ENCODE peak calls at places on chromosome 1, in six cellular contexts. One of them, this sample, is unnamed.

GRCh38 chr1:203600782-203601513 is 25.7 kb upstream of the ATP2B4 start:
- DNase-seq in heart left ventricle: no peak
- DNase-seq in fibroblast of the aortic adventitia: no peak
- DNase-seq in fibroblast of lung: no peak
- DNase-seq in right atrium auricular region: no peak
- DNase-seq in AG04449: no peak
- DNase-seq in this sample: no peak

GRCh38 chr1:201023517-201023902 is at the start of gene KIF21B:
- DNase-seq in AG04449: no peak
- DNase-seq in fibroblast of the aortic adventitia: peak
- DNase-seq in heart left ventricle: peak
- DNase-seq in right atrium auricular region: peak
- DNase-seq in fibroblast of lung: peak
- DNase-seq in this sample: peak

GRCh38 chr1:86687595-86687994 is 16.8 kb upstream of the SH3GLB1 start:
- DNase-seq in right atrium auricular region: no peak
- DNase-seq in fibroblast of the aortic adventitia: peak
- DNase-seq in AG04449: no peak
- DNase-seq in heart left ventricle: no peak
- DNase-seq in fibroblast of lung: peak
- DNase-seq in this sample: no peak

GRCh38 chr1:192747942-192748341 is 60.9 kb upstream of the RGS2 start:
- DNase-seq in fibroblast of lung: peak
- DNase-seq in heart left ventricle: no peak
- DNase-seq in right atrium auricular region: no peak
- DNase-seq in fibroblast of the aortic adventitia: peak
- DNase-seq in AG04449: no peak
- DNase-seq in this sample: no peak

GRCh38 chr1:28111157-28111556 is 22.7 kb upstream of the EYA3 start:
- DNase-seq in fibroblast of the aortic adventitia: no peak
- DNase-seq in heart left ventricle: no peak
- DNase-seq in AG04449: no peak
- DNase-seq in right atrium auricular region: no peak
- DNase-seq in fibroblast of lung: no peak
- DNase-seq in this sample: peak

GRCh38 chr1:77347646-77348045 is 65.8 kb downstream of the AK5 start:
- DNase-seq in right atrium auricular region: no peak
- DNase-seq in AG04449: peak
- DNase-seq in heart left ventricle: no peak
- DNase-seq in fibroblast of lung: peak
- DNase-seq in fibroblast of the aortic adventitia: peak
- DNase-seq in this sample: peak

GRCh38 chr1:204043680-204044079 is 29.2 kb upstream of the SOX13 start:
- DNase-seq in fibroblast of the aortic adventitia: no peak
- DNase-seq in heart left ventricle: peak
- DNase-seq in fibroblast of lung: no peak
- DNase-seq in right atrium auricular region: no peak
- DNase-seq in AG04449: no peak
- DNase-seq in this sample: no peak

GRCh38 chr1:68207129-68207689 is 25.1 kb downstream of the WLS start:
- DNase-seq in right atrium auricular region: no peak
- DNase-seq in fibroblast of the aortic adventitia: peak
- DNase-seq in AG04449: no peak
- DNase-seq in fibroblast of lung: peak
- DNase-seq in heart left ventricle: no peak
- DNase-seq in this sample: no peak

GRCh38 chr1:218165687-218166088 is 119.4 kb upstream of the RRP15 start:
- DNase-seq in AG04449: no peak
- DNase-seq in heart left ventricle: no peak
- DNase-seq in right atrium auricular region: no peak
- DNase-seq in fibroblast of the aortic adventitia: no peak
- DNase-seq in fibroblast of lung: peak
- DNase-seq in this sample: no peak

GRCh38 chr1:55572878-55573734 is 357.9 kb upstream of the USP24 start:
- DNase-seq in fibroblast of lung: no peak
- DNase-seq in right atrium auricular region: no peak
- DNase-seq in fibroblast of the aortic adventitia: peak
- DNase-seq in heart left ventricle: no peak
- DNase-seq in AG04449: no peak
- DNase-seq in this sample: peak

GRCh38 chr1:233912909-233913308 is 8.4 kb downstream of the SLC35F3 start:
- DNase-seq in fibroblast of the aortic adventitia: no peak
- DNase-seq in AG04449: no peak
- DNase-seq in right atrium auricular region: no peak
- DNase-seq in heart left ventricle: no peak
- DNase-seq in fibroblast of lung: no peak
- DNase-seq in this sample: no peak

GRCh38 chr1:26994020-26994745 is 691 bp downstream of the TRNP1 start:
- DNase-seq in heart left ventricle: no peak
- DNase-seq in right atrium auricular region: no peak
- DNase-seq in fibroblast of the aortic adventitia: no peak
- DNase-seq in fibroblast of lung: no peak
- DNase-seq in AG04449: no peak
- DNase-seq in this sample: no peak

GRCh38 chr1:171286032-171286705 is 27.8 kb upstream of the FMO4 start:
- DNase-seq in AG04449: no peak
- DNase-seq in right atrium auricular region: no peak
- DNase-seq in fibroblast of lung: no peak
- DNase-seq in heart left ventricle: no peak
- DNase-seq in fibroblast of the aortic adventitia: peak
- DNase-seq in this sample: peak

GRCh38 chr1:245843101-245843500 is 664.0 kb downstream of the SMYD3 start:
- DNase-seq in heart left ventricle: no peak
- DNase-seq in fibroblast of lung: no peak
- DNase-seq in AG04449: no peak
- DNase-seq in right atrium auricular region: no peak
- DNase-seq in fibroblast of the aortic adventitia: peak
- DNase-seq in this sample: no peak

GRCh38 chr1:245837741-245838140 is 669.3 kb downstream of the SMYD3 start:
- DNase-seq in heart left ventricle: no peak
- DNase-seq in right atrium auricular region: no peak
- DNase-seq in fibroblast of the aortic adventitia: peak
- DNase-seq in AG04449: no peak
- DNase-seq in fibroblast of lung: no peak
- DNase-seq in this sample: no peak

GRCh38 chr1:245840971-245841370 is 666.1 kb downstream of the SMYD3 start:
- DNase-seq in right atrium auricular region: no peak
- DNase-seq in fibroblast of lung: no peak
- DNase-seq in fibroblast of the aortic adventitia: no peak
- DNase-seq in heart left ventricle: no peak
- DNase-seq in AG04449: no peak
- DNase-seq in this sample: no peak

DNA sequence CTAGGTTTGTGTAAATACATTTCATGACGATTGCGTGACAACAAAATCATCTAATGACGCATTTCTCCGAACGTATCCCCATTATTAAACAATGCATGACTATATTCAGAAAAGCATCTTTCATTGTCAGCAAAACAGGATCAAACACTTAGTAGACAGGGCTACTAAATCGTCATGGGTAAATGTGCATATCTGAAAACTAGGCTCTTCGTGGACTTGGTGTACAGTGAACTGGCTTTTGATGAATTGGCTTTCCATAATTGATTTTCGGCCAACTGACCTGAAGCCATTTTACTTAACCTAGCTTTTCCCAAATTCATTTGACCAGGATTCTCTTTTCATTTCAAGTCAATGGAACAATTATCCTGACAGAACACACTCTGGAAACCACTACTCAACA is 665.0 kb downstream of the SMYD3 start:
- DNase-seq in fibroblast of lung: no peak
- DNase-seq in right atrium auricular region: no peak
- DNase-seq in AG04449: no peak
- DNase-seq in heart left ventricle: no peak
- DNase-seq in fibroblast of the aortic adventitia: no peak
- DNase-seq in this sample: no peak
- H3K4me3 ChIP-seq in fibroblast of lung: no peak
- H3K4me3 ChIP-seq in right atrium auricular region: no peak
- H3K4me3 ChIP-seq in AG04449: no peak
- H3K4me3 ChIP-seq in heart left ventricle: no peak
- H3K4me3 ChIP-seq in fibroblast of the aortic adventitia: no peak
- H3K4me3 ChIP-seq in this sample: no peak

GRCh38 chr1:113714606-113715269 is 44.5 kb downstream of the PHTF1 start:
- DNase-seq in fibroblast of the aortic adventitia: peak
- DNase-seq in AG04449: no peak
- DNase-seq in fibroblast of lung: no peak
- DNase-seq in right atrium auricular region: no peak
- DNase-seq in heart left ventricle: no peak
- DNase-seq in this sample: no peak
- TF ChIP-seq CTCF in fibroblast of the aortic adventitia: no peak
- TF ChIP-seq CTCF in AG04449: no peak
- TF ChIP-seq CTCF in fibroblast of lung: no peak
- TF ChIP-seq CTCF in right atrium auricular region: no peak
- TF ChIP-seq CTCF in heart left ventricle: no peak
- TF ChIP-seq CTCF in this sample: no peak

GRCh38 chr1:151991663-151992344 is 1.9 kb downstream of the S100A10 start:
- DNase-seq in fibroblast of lung: no peak
- DNase-seq in fibroblast of the aortic adventitia: no peak
- DNase-seq in heart left ventricle: no peak
- DNase-seq in right atrium auricular region: no peak
- DNase-seq in AG04449: no peak
- DNase-seq in this sample: no peak
- H3K4me3 ChIP-seq in fibroblast of lung: peak
- H3K4me3 ChIP-seq in fibroblast of the aortic adventitia: peak
- H3K4me3 ChIP-seq in heart left ventricle: peak
- H3K4me3 ChIP-seq in right atrium auricular region: peak
- H3K4me3 ChIP-seq in AG04449: peak
- H3K4me3 ChIP-seq in this sample: peak

GRCh38 chr1:223609961-223610360 is 55.5 kb downstream of the CAPN8 start:
- DNase-seq in fibroblast of lung: no peak
- DNase-seq in right atrium auricular region: no peak
- DNase-seq in heart left ventricle: no peak
- DNase-seq in AG04449: no peak
- DNase-seq in fibroblast of the aortic adventitia: no peak
- DNase-seq in this sample: no peak
- TF ChIP-seq CTCF in fibroblast of lung: no peak
- TF ChIP-seq CTCF in right atrium auricular region: no peak
- TF ChIP-seq CTCF in heart left ventricle: no peak
- TF ChIP-seq CTCF in AG04449: no peak
- TF ChIP-seq CTCF in fibroblast of the aortic adventitia: no peak
- TF ChIP-seq CTCF in this sample: no peak

GRCh38 chr1:89820423-89821321 is at the start of gene LRRC8D:
- DNase-seq in fibroblast of the aortic adventitia: peak
- DNase-seq in right atrium auricular region: peak
- DNase-seq in AG04449: no peak
- DNase-seq in fibroblast of lung: peak
- DNase-seq in heart left ventricle: peak
- DNase-seq in this sample: peak

GRCh38 chr1:89823679-89824292 is 3.0 kb downstream of the LRRC8D start:
- DNase-seq in heart left ventricle: no peak
- DNase-seq in fibroblast of lung: no peak
- DNase-seq in fibroblast of the aortic adventitia: no peak
- DNase-seq in right atrium auricular region: no peak
- DNase-seq in AG04449: no peak
- DNase-seq in this sample: no peak

GRCh38 chr1:89821322-89822108 is 683 bp downstream of the LRRC8D start:
- DNase-seq in fibroblast of the aortic adventitia: no peak
- DNase-seq in AG04449: no peak
- DNase-seq in heart left ventricle: peak
- DNase-seq in fibroblast of lung: peak
- DNase-seq in right atrium auricular region: no peak
- DNase-seq in this sample: no peak

GRCh38 chr1:89822109-89822962 is 1.5 kb downstream of the LRRC8D start:
- DNase-seq in heart left ventricle: no peak
- DNase-seq in fibroblast of the aortic adventitia: no peak
- DNase-seq in fibroblast of lung: no peak
- DNase-seq in right atrium auricular region: no peak
- DNase-seq in AG04449: no peak
- DNase-seq in this sample: no peak

DNA sequence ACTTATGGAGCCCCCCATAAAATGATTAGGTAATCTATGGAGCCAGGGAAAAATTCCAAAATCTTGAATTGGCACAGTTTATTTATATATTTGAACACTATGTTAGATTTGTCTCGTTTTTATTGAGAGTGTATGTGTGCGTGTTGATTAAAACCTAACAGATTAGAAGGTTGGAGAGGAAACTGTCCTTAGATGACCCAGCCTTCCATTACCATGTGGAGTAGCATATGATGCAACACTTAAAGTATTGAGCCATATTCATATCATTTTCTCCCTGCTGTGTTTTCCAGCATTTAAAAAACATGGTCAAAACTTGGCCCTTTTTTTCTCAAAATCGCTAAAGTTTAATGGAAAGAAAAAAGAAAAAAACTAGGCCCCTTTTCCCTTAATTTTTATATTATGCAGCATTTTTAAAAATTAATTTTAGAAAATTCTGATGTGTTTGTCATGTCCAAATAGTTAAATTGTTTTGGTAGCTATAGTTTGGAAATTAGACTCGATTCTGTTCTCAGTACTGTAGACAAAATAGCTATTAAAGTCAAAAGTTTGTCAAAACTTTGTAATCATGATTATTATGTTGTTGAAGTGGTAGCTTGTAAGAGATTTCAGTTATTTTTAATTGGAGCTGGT is 2.3 kb downstream of the LRRC8D start:
- DNase-seq in heart left ventricle: no peak
- DNase-seq in fibroblast of lung: peak
- DNase-seq in fibroblast of the aortic adventitia: peak
- DNase-seq in right atrium auricular region: no peak
- DNase-seq in AG04449: no peak
- DNase-seq in this sample: no peak
- H3K4me3 ChIP-seq in heart left ventricle: no peak
- H3K4me3 ChIP-seq in fibroblast of lung: peak
- H3K4me3 ChIP-seq in fibroblast of the aortic adventitia: no peak
- H3K4me3 ChIP-seq in right atrium auricular region: no peak
- H3K4me3 ChIP-seq in AG04449: no peak
- H3K4me3 ChIP-seq in this sample: no peak

DNA sequence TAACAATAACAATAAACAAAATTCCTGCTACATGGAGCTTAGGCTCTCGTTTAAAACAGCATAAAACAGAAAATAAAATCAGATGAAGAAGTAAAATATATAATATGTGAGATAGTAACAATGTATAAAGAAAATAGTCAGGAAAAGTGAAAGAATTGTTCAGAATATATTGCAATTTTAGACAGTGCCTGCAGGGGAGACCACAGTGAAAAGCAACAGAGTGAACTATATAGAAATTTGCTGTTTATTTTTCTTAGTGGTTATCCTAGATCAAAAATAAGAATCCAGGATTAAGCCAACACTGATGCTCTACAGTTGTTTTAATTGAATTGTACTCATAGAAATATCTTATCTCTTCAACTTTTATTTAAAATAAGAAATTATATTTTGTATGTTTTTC is 1639.0 kb upstream of the B3GALT2 start:
- DNase-seq in heart left ventricle: no peak
- DNase-seq in fibroblast of lung: no peak
- DNase-seq in right atrium auricular region: no peak
- DNase-seq in AG04449: no peak
- DNase-seq in fibroblast of the aortic adventitia: no peak
- DNase-seq in this sample: no peak
- TF ChIP-seq CTCF in heart left ventricle: no peak
- TF ChIP-seq CTCF in fibroblast of lung: no peak
- TF ChIP-seq CTCF in right atrium auricular region: no peak
- TF ChIP-seq CTCF in AG04449: no peak
- TF ChIP-seq CTCF in fibroblast of the aortic adventitia: no peak
- TF ChIP-seq CTCF in this sample: peak

GRCh38 chr1:92459871-92460320 is 26.8 kb downstream of the GFI1 start:
- DNase-seq in heart left ventricle: no peak
- DNase-seq in fibroblast of lung: no peak
- DNase-seq in right atrium auricular region: no peak
- DNase-seq in fibroblast of the aortic adventitia: no peak
- DNase-seq in AG04449: no peak
- DNase-seq in this sample: no peak
- H3K4me3 ChIP-seq in heart left ventricle: no peak
- H3K4me3 ChIP-seq in fibroblast of lung: no peak
- H3K4me3 ChIP-seq in right atrium auricular region: no peak
- H3K4me3 ChIP-seq in fibroblast of the aortic adventitia: no peak
- H3K4me3 ChIP-seq in AG04449: no peak
- H3K4me3 ChIP-seq in this sample: no peak